ENCODE peak calls at places on chromosomes 5 and 9, in seven cellular contexts. Q is NCI-H187, N is T-helper 2 cell, F is GM13977, J is left cardiac atrium, A is NCI-H2081 treated with DMSO at 0.1 percent for 48 hours, G is RCC 7860. Y is an unnamed sample.
A peak's percentile ranks its signal among the peaks of the same experiment; 100 is the strongest.

GRCh38 chr9:83132768-83133167 is 69.8 kb upstream of the RASEF start:
- DNase-seq in Q (no peak), N (no peak), F (no peak), J (no peak), A (no peak), G (no peak), Y (no peak)

GRCh38 chr9:9341203-9341602 is 1271.6 kb downstream of the PTPRD start:
- DNase-seq in Q (no peak), N (no peak), F (no peak), J (no peak), A (no peak), G (no peak), Y (no peak)

GRCh38 chr9:117414220-117414905 is 494 bp downstream of the ASTN2 start:
- DNase-seq in Q (no peak), N (no peak), F (peak; percentile 56), J (peak; percentile 41), A (no peak), G (no peak), Y (no peak)

GRCh38 chr5:64947031-64947430 is 178.3 kb downstream of the CWC27 start:
- DNase-seq in Q (no peak), N (no peak), F (no peak), J (no peak), A (peak; percentile 91), G (no peak), Y (peak; percentile 28)

GRCh38 chr9:6630502-6631206 is 14.9 kb downstream of the GLDC start:
- DNase-seq in Q (no peak), N (no peak), F (no peak), J (no peak), A (no peak), G (no peak), Y (no peak)

GRCh38 chr5:177183142-177183541 is 49.6 kb downstream of the NSD1 start:
- DNase-seq in Q (no peak), N (no peak), F (no peak), J (no peak), A (no peak), G (no peak), Y (no peak)

GRCh38 chr9:125750656-125751035 is 3.5 kb downstream of the PBX3 start:
- DNase-seq in Q (no peak), N (no peak), F (no peak), J (no peak), A (no peak), G (no peak), Y (no peak)

GRCh38 chr9:89879711-89880110 is 274.9 kb downstream of the GADD45G start:
- DNase-seq in Q (no peak), N (no peak), F (no peak), J (peak; percentile 71), A (no peak), G (no peak), Y (no peak)

GRCh38 chr5:150585781-150586461 is 54.5 kb upstream of the SYNPO start:
- DNase-seq in Q (no peak), N (no peak), F (no peak), J (no peak), A (no peak), G (no peak), Y (no peak)

GRCh38 chr9:38109601-38110000 is 40.6 kb upstream of the SHB start:
- DNase-seq in Q (no peak), N (no peak), F (no peak), J (no peak), A (no peak), G (no peak), Y (no peak)

GRCh38 chr5:155080721-155081120 is 67.2 kb downstream of the KIF4B start:
- DNase-seq in Q (no peak), N (no peak), F (no peak), J (no peak), A (no peak), G (no peak), Y (no peak)

GRCh38 chr5:73534001-73534547 is 31.4 kb downstream of the ANKRA2 start:
- DNase-seq in Q (no peak), N (no peak), F (no peak), J (no peak), A (no peak), G (no peak), Y (no peak)

GRCh38 chr5:133610489-133611356 is 1.6 kb downstream of the FSTL4 start:
- DNase-seq in Q (no peak), N (no peak), F (peak; percentile 80), J (peak; percentile 63), A (no peak), G (no peak), Y (no peak)

GRCh38 chr9:21825637-21826036 is 23.2 kb downstream of the MTAP start:
- DNase-seq in Q (no peak), N (no peak), F (no peak), J (no peak), A (no peak), G (no peak), Y (no peak)

GRCh38 chr5:148957591-148958202 is 105.2 kb downstream of the SH3TC2 start:
- DNase-seq in Q (no peak), N (no peak), F (peak; percentile 50), J (no peak), A (no peak), G (peak; percentile 25), Y (no peak)

GRCh38 chr5:36870399-36871040 is 6.0 kb upstream of the NIPBL start:
- DNase-seq in Q (peak; percentile 34), N (no peak), F (peak; percentile 68), J (no peak), A (peak; percentile 87), G (peak; percentile 68), Y (no peak)